ENCODE peak calls at places on chromosomes 4 and X, in four cellular contexts. C is RWPE2, J is tibial nerve, I is hepatocyte. F is an unnamed sample.

GRCh38 chr4:105474110-105474518 is 252 bp upstream of the PPA2 start:
- DNase-seq in C (no peak), J (peak; percentile 76), I (peak; percentile 96), F (peak; percentile 45)

GRCh38 chr4:125313989-125314602 is 659 bp upstream of the FAT4 start:
- DNase-seq in C (no peak), J (no peak), I (peak; percentile 8), F (no peak)

GRCh38 chr4:10096976-10097330 is 19.6 kb downstream of the WDR1 start:
- DNase-seq in C (no peak), J (no peak), I (no peak), F (no peak)

GRCh38 chr4:177108708-177109107 is 201.0 kb upstream of the NEIL3 start:
- DNase-seq in C (no peak), J (no peak), I (no peak), F (no peak)

GRCh38 chrX:150150081-150150779 is 211.9 kb upstream of the EOLA2 start:
- DNase-seq in C (no peak), J (no peak), I (no peak), F (no peak)

GRCh38 chr4:41787931-41788330 is 39.4 kb upstream of the PHOX2B start:
- DNase-seq in C (no peak), J (no peak), I (no peak), F (no peak)

GRCh38 chr4:183201331-183201730 is 102.3 kb downstream of the WWC2 start:
- DNase-seq in C (no peak), J (no peak), I (no peak), F (no peak)

GRCh38 chr4:61750810-61751209 is 550.7 kb downstream of the ADGRL3 start:
- DNase-seq in C (no peak), J (no peak), I (no peak), F (no peak)

GRCh38 chrX:17559728-17560379 is 177.4 kb upstream of the SCML1 start:
- DNase-seq in C (no peak), J (no peak), I (peak; percentile 25), F (no peak)

GRCh38 chrX:39226307-39226706 is 425.0 kb downstream of the MID1IP1 start:
- DNase-seq in C (no peak), J (no peak), I (no peak), F (no peak)

GRCh38 chrX:817759-818158 is 187.2 kb downstream of the SHOX start:
- DNase-seq in C (no peak), J (no peak), I (no peak), F (no peak)

GRCh38 chrX:826448-826847 is 195.9 kb downstream of the SHOX start:
- DNase-seq in C (no peak), J (no peak), I (no peak), F (no peak)

GRCh38 chrX:819684-820083 is 189.1 kb downstream of the SHOX start:
- DNase-seq in C (no peak), J (no peak), I (no peak), F (no peak)

GRCh38 chrX:826026-826425 is 195.4 kb downstream of the SHOX start:
- DNase-seq in C (no peak), J (no peak), I (no peak), F (no peak)

GRCh38 chrX:821311-822178 is 191.0 kb downstream of the SHOX start:
- DNase-seq in C (no peak), J (no peak), I (no peak), F (no peak)
- H3K4me1 ChIP-seq in C (no peaks in the 10 kb centered on the region), J (no peaks in the 10 kb centered on the region), I (peaks cover 2% of the 10 kb centered on the region), F (no peaks in the 10 kb centered on the region)

GRCh38 chr4:54109226-54110018 is 9.5 kb downstream of the GSX2 start:
- DNase-seq in C (no peak), J (no peak), I (no peak), F (no peak)

GRCh38 chr4:54104907-54105306 is 4.9 kb downstream of the GSX2 start:
- DNase-seq in C (no peak), J (no peak), I (no peak), F (no peak)

GRCh38 chr4:54107951-54108740 is 8.2 kb downstream of the GSX2 start:
- DNase-seq in C (no peak), J (no peak), I (no peak), F (no peak)

DNA sequence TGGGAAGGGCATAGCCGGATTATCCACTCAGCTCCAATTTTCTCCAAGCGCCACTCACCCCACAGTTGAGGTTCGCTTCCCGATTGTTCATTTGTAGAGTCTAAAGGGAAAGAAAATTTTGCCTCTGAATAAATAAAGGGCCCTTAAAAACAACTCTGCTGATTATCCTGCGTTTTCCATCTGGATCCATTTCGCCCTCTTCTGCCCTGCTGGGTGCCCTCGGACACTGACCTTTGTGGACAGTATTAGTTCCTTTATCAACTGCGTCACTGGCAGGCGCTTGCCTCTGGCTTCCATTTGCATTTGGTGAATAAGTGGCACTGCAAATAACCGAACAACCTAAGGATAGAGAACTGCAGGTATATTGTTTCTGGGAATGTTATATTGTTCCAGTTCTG is 10.1 kb downstream of the GSX2 start:
- DNase-seq in C (no peak), J (no peak), I (no peak), F (no peak)
- H3K4me3 ChIP-seq in C (no peak overlapping the region), J (no peak overlapping the region), I (no peak overlapping the region), F (peak overlapping the region; percentile 18)

GRCh38 chrX:118503260-118504041 is 7.8 kb downstream of the DOCK11 start:
- DNase-seq in C (no peak), J (no peak), I (no peak), F (no peak)
- H3K4me1 ChIP-seq in C (no peaks in the 10 kb centered on the region), J (no peaks in the 10 kb centered on the region), I (no peaks in the 10 kb centered on the region), F (peaks cover 36% of the 10 kb centered on the region)

DNA sequence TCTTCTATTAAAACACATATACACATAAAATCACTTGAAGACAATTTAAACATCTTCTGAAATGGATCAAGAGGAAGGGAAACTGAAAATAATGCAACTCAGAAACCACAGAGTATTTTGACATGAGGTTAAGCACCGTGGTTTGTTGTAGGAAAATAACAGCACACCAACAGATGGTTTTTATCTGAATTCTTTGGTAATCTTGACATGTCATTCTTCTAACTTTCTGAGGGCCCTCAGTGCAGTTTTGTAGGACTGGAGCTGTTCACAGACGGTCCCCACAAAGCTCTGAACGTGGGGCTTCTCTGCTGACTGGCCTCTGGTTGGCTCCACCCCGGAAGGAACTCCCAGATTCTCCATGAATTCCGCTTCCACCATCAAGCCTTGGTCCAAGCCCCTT is 16.0 kb upstream of the TLR8 start:
- DNase-seq in C (no peak), J (no peak), I (no peak), F (no peak)
- H3K4me3 ChIP-seq in C (no peak overlapping the region), J (no peak overlapping the region), I (no peak overlapping the region), F (no peak overlapping the region)

DNA sequence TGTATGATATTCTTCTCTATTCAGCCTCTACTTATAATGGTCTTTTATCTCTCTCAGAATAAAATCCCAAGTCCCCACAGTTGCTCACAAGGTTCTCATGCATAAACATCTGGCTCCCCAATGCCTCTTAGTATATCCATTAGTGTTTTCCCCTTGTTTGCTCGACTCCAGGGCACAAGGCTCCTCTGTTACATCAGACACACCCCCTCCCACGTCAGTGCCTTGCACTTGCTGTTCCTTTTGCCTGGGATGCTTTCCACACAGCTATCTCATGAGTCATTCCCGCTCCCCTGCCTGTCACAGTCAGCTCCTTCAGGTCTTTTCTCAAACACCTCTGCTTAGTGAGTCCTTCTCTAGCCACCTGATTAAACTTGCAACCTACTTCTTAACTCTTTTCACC is 260.2 kb downstream of the IL1RAPL1 start:
- DNase-seq in C (no peak), J (peak; percentile 13), I (peak; percentile 48), F (no peak)
- H3K4me1 ChIP-seq in C (no peaks in the 10 kb centered on the region), J (no peaks in the 10 kb centered on the region), I (no peaks in the 10 kb centered on the region), F (no peaks in the 10 kb centered on the region)

DNA sequence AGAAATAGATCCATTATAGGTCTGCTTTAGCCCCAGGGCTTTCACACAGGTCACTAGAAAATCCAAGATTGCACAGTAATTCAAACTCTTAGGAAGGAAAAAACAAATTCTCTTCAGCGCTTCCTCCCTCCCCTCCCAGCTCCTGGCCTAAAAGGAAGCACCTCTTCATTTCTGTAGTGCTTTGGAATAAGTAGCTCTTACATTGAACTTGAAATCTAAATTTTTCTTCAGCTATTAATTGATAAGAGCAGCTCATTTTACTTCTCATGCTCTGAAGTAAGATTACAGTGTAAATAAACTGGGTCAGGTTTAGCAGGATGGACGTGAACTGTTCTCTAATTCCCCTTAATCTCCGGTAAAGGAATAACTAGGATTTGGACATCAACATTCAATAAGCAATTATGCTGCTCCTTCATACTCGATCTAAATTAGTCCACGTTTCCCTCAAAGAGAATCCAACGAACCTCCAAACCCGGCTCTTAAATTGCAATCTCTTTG is 10.9 kb upstream of the SEL1L3 start:
- DNase-seq in C (no peak), J (no peak), I (no peak), F (no peak)
- H3K4me3 ChIP-seq in C (no peak overlapping the region), J (no peak overlapping the region), I (no peak overlapping the region), F (no peak overlapping the region)

DNA sequence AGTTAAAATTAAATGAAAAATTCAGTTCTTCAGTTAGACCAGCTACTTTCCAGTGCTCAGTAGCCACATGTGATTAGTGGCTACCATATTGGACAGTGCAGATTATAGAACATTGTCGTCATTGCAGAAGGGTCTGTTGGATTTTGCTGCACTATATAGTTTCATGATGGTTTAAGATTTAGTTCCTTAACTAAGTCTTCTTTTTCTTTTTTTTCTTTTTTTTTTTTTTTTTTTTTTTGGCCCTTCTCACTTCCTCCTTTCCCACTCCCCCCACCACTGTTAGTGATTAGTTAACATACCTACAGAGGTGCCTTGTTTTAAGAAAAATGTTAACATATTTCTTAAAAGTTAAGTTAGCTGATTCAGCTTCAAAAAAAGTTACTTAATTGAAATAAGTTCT is 9.0 kb downstream of the RAB9A start:
- DNase-seq in C (no peak), J (no peak), I (no peak), F (no peak)
- H3K4me1 ChIP-seq in C (peaks cover 15% of the 10 kb centered on the region), J (no peaks in the 10 kb centered on the region), I (peaks cover 11% of the 10 kb centered on the region), F (peaks cover 44% of the 10 kb centered on the region)

DNA sequence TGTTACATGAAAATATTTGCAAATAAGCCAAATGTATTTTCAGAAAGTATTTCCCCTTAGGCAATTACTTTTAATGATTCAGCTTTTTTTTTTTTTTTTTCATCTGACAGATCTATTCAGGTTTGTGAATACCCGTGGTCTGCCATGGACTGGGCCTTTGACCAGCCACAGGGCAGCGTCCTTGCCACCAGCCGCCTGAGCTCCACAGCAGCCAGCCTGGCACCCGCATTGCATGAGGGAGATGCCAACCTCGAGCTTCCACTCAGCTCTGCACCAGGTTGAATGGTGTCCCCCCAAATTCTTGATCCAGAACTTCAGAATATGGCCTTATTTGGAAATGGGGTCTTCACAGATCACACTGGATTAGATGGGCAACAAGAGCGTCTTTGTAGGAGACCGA is 14.6 kb downstream of the TMEM271 start:
- DNase-seq in C (no peak), J (no peak), I (no peak), F (no peak)
- H3K4me3 ChIP-seq in C (no peak overlapping the region), J (no peak overlapping the region), I (no peak overlapping the region), F (no peak overlapping the region)

GRCh38 chr4:143362392-143363046 is 25.8 kb downstream of the GAB1 start:
- DNase-seq in C (no peak), J (no peak), I (no peak), F (no peak)
- H3K4me1 ChIP-seq in C (peaks cover 37% of the 10 kb centered on the region), J (peaks cover 3% of the 10 kb centered on the region), I (peaks cover 38% of the 10 kb centered on the region), F (peaks cover 48% of the 10 kb centered on the region)

GRCh38 chr4:52937829-52938228 is 75.7 kb downstream of the RASL11B start:
- DNase-seq in C (no peak), J (no peak), I (no peak), F (no peak)

GRCh38 chr4:52931238-52931637 is 69.1 kb downstream of the RASL11B start:
- DNase-seq in C (no peak), J (no peak), I (no peak), F (no peak)

GRCh38 chr4:52935317-52935716 is 73.2 kb downstream of the RASL11B start:
- DNase-seq in C (no peak), J (no peak), I (no peak), F (no peak)

GRCh38 chr4:52936729-52937128 is 74.6 kb downstream of the RASL11B start:
- DNase-seq in C (no peak), J (no peak), I (no peak), F (no peak)

GRCh38 chr4:52932586-52933482 is 70.7 kb downstream of the RASL11B start:
- DNase-seq in C (no peak), J (no peak), I (no peak), F (no peak)
- H3K4me3 ChIP-seq in C (no peak overlapping the region), J (no peak overlapping the region), I (no peak overlapping the region), F (no peak overlapping the region)

F was measured in thoracic aorta.